ENCODE peak calls at places on chromosomes 6 and 20, in four cellular contexts. O is transverse colon, S is A549, J is IMR-90. Z is an unnamed sample. For H3K9me3, the result is how much of the 10 kb centered on the place peaks cover.

GRCh38 chr6:148577687-148578488 is 168.9 kb upstream of the UST start:
- DNase-seq in O (peak), S (peak), J (peak), Z (peak)

GRCh38 chr6:27312146-27312949 is at the start of gene POM121L2:
- DNase-seq in O (peak), S (peak), J (peak), Z (peak)

GRCh38 chr20:4545526-4545925 is 176.2 kb upstream of the PRND start:
- DNase-seq in O (no peak), S (no peak), J (peak), Z (no peak)

GRCh38 chr6:133184798-133185380 is 56.3 kb upstream of the EYA4 start:
- DNase-seq in O (no peak), S (peak), J (peak), Z (no peak)

GRCh38 chr6:160355001-160355400 is 6.8 kb downstream of the SLC22A3 start:
- DNase-seq in O (no peak), S (peak), J (no peak), Z (no peak)

GRCh38 chr20:22453244-22454080 is 130.9 kb downstream of the FOXA2 start:
- DNase-seq in O (peak), S (peak), J (no peak), Z (no peak)

GRCh38 chr20:49792006-49792405 is 20.6 kb upstream of the SLC9A8 start:
- DNase-seq in O (no peak), S (no peak), J (peak), Z (no peak)

GRCh38 chr6:154428892-154429291 is 72.3 kb upstream of the IPCEF1 start:
- DNase-seq in O (no peak), S (no peak), J (peak), Z (no peak)

GRCh38 chr6:76264466-76264865 is 192.0 kb upstream of the IMPG1 start:
- DNase-seq in O (no peak), S (no peak), J (no peak), Z (no peak)

GRCh38 chr6:122657601-122658000 is 47.4 kb downstream of the PKIB start:
- DNase-seq in O (no peak), S (no peak), J (peak), Z (no peak)

GRCh38 chr6:51930602-51931001 is 156.8 kb downstream of the PKHD1 start:
- DNase-seq in O (no peak), S (no peak), J (no peak), Z (no peak)

GRCh38 chr6:111601875-111602274 is 3.8 kb downstream of the TRAF3IP2 start:
- DNase-seq in O (peak), S (no peak), J (peak), Z (peak)

GRCh38 chr6:47242483-47243386 is 67.0 kb downstream of the TNFRSF21 start:
- DNase-seq in O (peak), S (peak), J (peak), Z (peak)

GRCh38 chr6:30879684-30880427 is 4.5 kb upstream of the DDR1 start:
- DNase-seq in O (no peak), S (no peak), J (no peak), Z (no peak)

GRCh38 chr20:62031462-62032092 is 34.1 kb downstream of the TAF4 start:
- DNase-seq in O (no peak), S (no peak), J (no peak), Z (no peak)

DNA sequence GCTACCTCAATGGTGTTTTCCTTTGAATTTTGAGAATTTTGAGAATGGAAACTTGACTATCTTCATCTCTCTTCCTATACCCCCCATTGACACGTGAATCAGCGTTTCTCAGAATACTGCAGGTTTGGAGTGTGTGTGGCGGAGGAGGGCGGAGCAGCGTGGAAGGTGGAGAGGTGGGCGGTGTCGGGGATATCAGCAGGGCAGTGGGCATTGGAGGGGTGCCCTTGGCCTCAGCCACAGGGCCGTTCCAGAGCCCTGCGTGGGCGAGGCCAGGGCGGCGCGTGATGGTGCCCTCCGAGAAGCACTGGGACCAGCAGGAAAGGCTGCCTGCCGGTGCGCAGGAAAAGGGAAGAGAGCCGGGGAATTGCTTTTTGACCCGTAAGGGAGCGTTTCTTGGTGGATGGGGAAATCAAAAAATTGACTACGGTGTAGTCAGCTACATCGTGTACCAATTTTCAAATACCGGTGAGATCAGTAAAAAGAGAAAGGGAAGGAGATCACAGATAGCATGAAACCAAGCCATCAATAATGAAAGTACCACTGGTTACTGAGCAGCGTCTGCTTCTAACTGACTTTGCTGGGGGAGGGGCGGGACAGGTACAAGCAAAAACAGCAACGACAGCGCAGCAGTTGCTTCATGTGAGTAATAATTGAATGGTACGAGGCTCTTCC is 82.7 kb upstream of the DUSP22 start:
- DNase-seq in O (no peak), S (no peak), J (no peak), Z (no peak)
- H3K4me3 ChIP-seq in O (peak), S (no peak), J (no peak), Z (no peak)

GRCh38 chr20:63032861-63033634 is 26.3 kb upstream of the BHLHE23 start:
- DNase-seq in O (no peak), S (no peak), J (no peak), Z (no peak)

GRCh38 chr20:63033635-63034510 is 27.1 kb upstream of the BHLHE23 start:
- DNase-seq in O (no peak), S (no peak), J (no peak), Z (no peak)

GRCh38 chr20:63037669-63038268 is 31.0 kb upstream of the BHLHE23 start:
- DNase-seq in O (no peak), S (no peak), J (no peak), Z (no peak)

GRCh38 chr20:63035284-63036185 is 28.8 kb upstream of the BHLHE23 start:
- DNase-seq in O (no peak), S (no peak), J (no peak), Z (no peak)

DNA sequence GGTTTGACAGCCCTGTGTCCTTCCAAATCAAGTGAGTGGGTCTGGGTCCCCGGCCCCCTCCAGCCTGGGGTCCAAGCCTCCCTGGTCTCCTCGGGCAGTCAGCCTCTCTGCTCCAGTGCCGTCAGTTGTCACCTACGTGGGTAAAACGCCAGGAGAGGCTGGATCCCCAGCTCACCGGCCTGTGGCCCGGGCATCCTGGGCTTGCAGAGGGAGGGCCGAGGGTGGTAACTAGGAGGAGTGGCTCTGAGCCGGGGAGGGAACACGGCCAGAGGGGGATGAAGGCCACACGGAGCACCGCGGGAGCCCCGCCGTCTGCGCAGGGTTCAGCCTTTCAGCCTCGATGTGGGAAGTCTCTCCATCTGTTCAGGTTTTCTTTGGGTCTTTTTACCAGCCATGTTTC is 29.5 kb upstream of the BHLHE23 start:
- DNase-seq in O (no peak), S (no peak), J (no peak), Z (no peak)
- H3K9me3 ChIP-seq in O (under half), S (under half), J (under half), Z (under half)

GRCh38 chr6:26122402-26122792 is 35.2 kb downstream of the HFE start:
- DNase-seq in O (peak), S (peak), J (no peak), Z (no peak)

GRCh38 chr6:26123675-26124549 is 36.7 kb downstream of the HFE start:
- DNase-seq in O (peak), S (peak), J (peak), Z (peak)

GRCh38 chr6:26122005-26122388 is 34.8 kb downstream of the HFE start:
- DNase-seq in O (no peak), S (peak), J (no peak), Z (no peak)

GRCh38 chr6:26124550-26125014 is 37.4 kb downstream of the HFE start:
- DNase-seq in O (no peak), S (no peak), J (no peak), Z (no peak)

DNA sequence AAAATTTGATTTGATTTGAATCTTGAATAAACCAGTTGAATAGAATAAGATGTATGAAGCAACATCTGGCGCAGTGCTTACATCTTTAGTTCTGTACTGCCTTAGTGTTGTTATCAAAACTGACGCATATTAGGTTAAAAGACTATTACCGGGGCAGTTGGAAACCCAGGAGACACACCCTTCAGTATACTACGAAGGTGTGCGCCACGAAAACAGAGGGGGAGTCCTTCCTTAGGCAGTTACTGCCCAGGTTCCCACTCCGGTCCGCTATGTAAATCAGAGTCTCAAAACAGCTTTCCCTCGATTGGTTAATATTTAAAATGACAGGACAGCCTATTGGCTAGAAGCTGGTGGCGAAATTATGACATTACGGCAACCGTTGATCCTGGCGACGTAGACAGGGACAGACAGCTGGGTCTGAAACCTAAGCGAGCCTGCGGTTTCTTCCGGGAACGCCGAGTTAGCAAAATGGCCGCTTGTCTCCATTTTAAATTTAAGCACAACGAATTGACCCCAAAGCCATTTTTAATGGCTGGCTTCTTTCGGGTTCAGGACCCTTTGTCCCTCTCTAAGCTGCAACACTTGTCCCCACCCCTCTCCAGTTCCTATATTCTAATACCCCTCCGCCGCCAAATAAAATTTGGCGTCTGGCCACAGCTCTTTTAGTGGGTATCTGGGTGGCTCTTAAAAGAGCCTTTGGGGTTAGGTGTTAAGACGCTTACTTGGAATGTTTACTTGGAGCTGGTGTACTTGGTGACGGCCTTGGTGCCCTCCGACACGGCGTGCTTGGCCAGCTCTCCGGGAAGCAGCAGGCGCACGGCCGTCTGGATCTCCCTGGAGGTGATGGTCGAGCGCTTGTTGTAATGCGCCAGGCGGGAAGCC is 35.8 kb downstream of the HFE start:
- DNase-seq in O (peak), S (peak), J (peak), Z (peak)
- TF ChIP-seq POLR2A in O (peak), S (peak), J (no peak), Z (peak)

GRCh38 chr6:25599516-25600060 is 52.4 kb upstream of the SCGN start:
- DNase-seq in O (no peak), S (no peak), J (no peak), Z (no peak)
- H3K4me3 ChIP-seq in O (no peak), S (no peak), J (no peak), Z (no peak)

DNA sequence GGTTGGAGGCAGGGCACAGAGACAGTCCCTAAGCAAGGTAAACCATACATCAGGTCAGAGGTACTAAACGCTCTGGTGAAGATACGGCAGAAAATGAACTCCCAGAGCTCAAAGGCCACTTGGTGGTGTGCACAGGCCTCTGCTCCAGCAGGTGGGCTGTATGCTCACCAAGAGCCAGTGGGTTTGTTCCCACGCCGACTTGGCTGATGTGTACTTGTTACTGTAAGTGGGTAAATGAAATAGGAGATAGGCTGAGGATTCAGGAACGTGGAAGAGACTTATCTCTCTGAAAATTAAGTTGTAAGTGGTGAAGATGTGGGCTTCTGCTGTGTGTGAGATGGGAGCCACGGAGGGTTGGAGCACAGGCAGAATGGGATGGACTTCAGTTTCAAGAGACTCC is 133.3 kb downstream of the PREX1 start:
- DNase-seq in O (no peak), S (no peak), J (no peak), Z (no peak)
- H3K9me3 ChIP-seq in O (under half), S (under half), J (under half), Z (under half)

DNA sequence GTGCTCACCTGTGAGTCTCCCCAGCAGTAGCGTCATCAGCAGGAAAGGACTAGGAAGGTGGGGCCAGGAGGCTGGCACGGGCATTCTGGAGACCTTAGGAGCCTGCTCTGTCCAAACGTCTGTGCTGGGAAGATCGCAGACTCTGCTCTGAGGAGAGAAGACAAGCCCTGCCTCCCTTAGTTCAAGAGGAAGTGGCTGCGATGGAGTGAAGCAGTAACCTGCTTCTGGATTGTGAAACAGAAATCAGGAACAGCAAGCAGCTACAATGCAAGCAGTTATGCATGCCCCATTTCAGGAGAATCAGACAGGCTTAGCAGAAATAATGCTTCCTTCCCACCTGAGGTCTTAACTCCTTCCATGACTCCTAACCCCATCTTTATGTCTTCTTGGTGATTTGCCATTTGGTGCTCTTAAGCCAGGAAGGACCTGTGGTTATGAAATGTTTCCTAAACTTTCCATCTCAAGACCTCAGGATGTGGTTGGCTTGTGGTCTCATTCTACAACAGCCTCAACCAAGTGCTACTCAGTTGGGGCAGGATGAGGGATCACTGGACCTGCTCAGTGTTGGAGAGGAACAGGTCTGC is at the start of gene SIRPB1:
- DNase-seq in O (no peak), S (no peak), J (peak), Z (no peak)
- TF ChIP-seq POLR2A in O (no peak), S (no peak), J (no peak), Z (no peak)

DNA sequence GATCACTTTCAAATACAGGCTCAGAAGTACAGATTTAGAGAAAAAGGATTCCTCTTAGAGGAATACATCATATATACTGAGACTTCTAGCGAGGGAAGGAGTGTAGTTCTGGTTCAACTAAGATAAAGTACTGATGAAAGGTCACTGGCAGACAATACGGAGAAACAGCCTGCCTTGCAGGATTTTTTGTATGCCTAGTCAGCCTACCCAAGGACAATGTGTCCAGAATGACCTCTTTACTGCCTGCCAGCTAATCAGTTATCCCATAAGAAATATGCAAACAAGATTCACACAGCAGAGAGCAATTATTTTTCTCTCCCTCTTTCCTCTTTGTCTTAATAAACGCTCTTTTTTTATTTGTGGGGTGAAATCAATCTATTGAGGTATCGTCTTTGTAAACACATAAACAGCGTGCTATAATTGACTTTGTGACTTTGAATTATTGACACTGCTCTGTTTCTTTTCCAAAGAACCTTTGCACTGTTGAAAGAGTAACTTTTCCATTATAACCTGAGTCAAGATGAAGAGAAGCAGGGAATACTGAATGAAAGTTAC is 1.4 kb upstream of the TSPYL4 start:
- DNase-seq in O (no peak), S (no peak), J (no peak), Z (peak)
- H3K4me3 ChIP-seq in O (no peak), S (no peak), J (no peak), Z (no peak)

GRCh38 chr6:137650720-137651119 is 156.5 kb upstream of the OLIG3 start:
- DNase-seq in O (no peak), S (no peak), J (no peak), Z (no peak)
- H3K9me3 ChIP-seq in O (under half), S (under half), J (under half), Z (under half)

Z was measured in adrenal gland.